ENCODE peak calls at places on chromosomes 12 and 14, in eight cellular contexts. One of them, this sample, is unnamed.

GRCh38 chr14:21436567-21437062 is 19.3 kb downstream of the CHD8 start:
- DNase-seq in tibial nerve: no peak
- DNase-seq in lower leg skin: no peak
- DNase-seq in A549: no peak
- DNase-seq in uterus: no peak
- DNase-seq in HCT116: no peak
- DNase-seq in adrenal gland: no peak
- DNase-seq in IMR-90: no peak
- DNase-seq in this sample: no peak

GRCh38 chr14:86935241-86935640 is 1057.7 kb downstream of the GALC start:
- DNase-seq in tibial nerve: no peak
- DNase-seq in lower leg skin: no peak
- DNase-seq in A549: no peak
- DNase-seq in uterus: no peak
- DNase-seq in HCT116: no peak
- DNase-seq in adrenal gland: no peak
- DNase-seq in IMR-90: peak
- DNase-seq in this sample: no peak

GRCh38 chr12:24889403-24889802 is 59.5 kb downstream of the BCAT1 start:
- DNase-seq in tibial nerve: no peak
- DNase-seq in lower leg skin: no peak
- DNase-seq in A549: no peak
- DNase-seq in uterus: no peak
- DNase-seq in HCT116: no peak
- DNase-seq in adrenal gland: no peak
- DNase-seq in IMR-90: no peak
- DNase-seq in this sample: no peak

GRCh38 chr12:9673404-9674225 is 4.1 kb downstream of the CLEC2D start:
- DNase-seq in tibial nerve: no peak
- DNase-seq in lower leg skin: no peak
- DNase-seq in A549: peak
- DNase-seq in uterus: peak
- DNase-seq in HCT116: peak
- DNase-seq in adrenal gland: peak
- DNase-seq in IMR-90: peak
- DNase-seq in this sample: peak

GRCh38 chr12:1115471-1116242 is 124.6 kb downstream of the ERC1 start:
- DNase-seq in tibial nerve: no peak
- DNase-seq in lower leg skin: no peak
- DNase-seq in A549: no peak
- DNase-seq in uterus: no peak
- DNase-seq in HCT116: peak
- DNase-seq in adrenal gland: no peak
- DNase-seq in IMR-90: peak
- DNase-seq in this sample: peak

GRCh38 chr14:21068521-21069387 is 1.4 kb upstream of the ARHGEF40 start:
- DNase-seq in tibial nerve: no peak
- DNase-seq in lower leg skin: peak
- DNase-seq in A549: peak
- DNase-seq in uterus: peak
- DNase-seq in HCT116: peak
- DNase-seq in adrenal gland: no peak
- DNase-seq in IMR-90: peak
- DNase-seq in this sample: no peak

GRCh38 chr12:131131077-131131807 is 177.5 kb downstream of the ADGRD1 start:
- DNase-seq in tibial nerve: no peak
- DNase-seq in lower leg skin: peak
- DNase-seq in A549: no peak
- DNase-seq in uterus: no peak
- DNase-seq in HCT116: no peak
- DNase-seq in adrenal gland: peak
- DNase-seq in IMR-90: no peak
- DNase-seq in this sample: no peak

GRCh38 chr12:116015525-116015924 is 262.0 kb downstream of the MED13L start:
- DNase-seq in tibial nerve: no peak
- DNase-seq in lower leg skin: no peak
- DNase-seq in A549: peak
- DNase-seq in uterus: no peak
- DNase-seq in HCT116: no peak
- DNase-seq in adrenal gland: no peak
- DNase-seq in IMR-90: peak
- DNase-seq in this sample: no peak

GRCh38 chr12:19988457-19988856 is 379.9 kb upstream of the PDE3A start:
- DNase-seq in tibial nerve: no peak
- DNase-seq in lower leg skin: no peak
- DNase-seq in A549: peak
- DNase-seq in uterus: no peak
- DNase-seq in HCT116: no peak
- DNase-seq in adrenal gland: no peak
- DNase-seq in IMR-90: no peak
- DNase-seq in this sample: no peak

GRCh38 chr12:10989107-10989506 is 2.4 kb upstream of the TAS2R50 start:
- DNase-seq in tibial nerve: no peak
- DNase-seq in lower leg skin: no peak
- DNase-seq in A549: no peak
- DNase-seq in uterus: no peak
- DNase-seq in HCT116: no peak
- DNase-seq in adrenal gland: no peak
- DNase-seq in IMR-90: no peak
- DNase-seq in this sample: no peak

GRCh38 chr14:30623412-30624131 is 1.5 kb downstream of the SCFD1 start:
- DNase-seq in tibial nerve: no peak
- DNase-seq in lower leg skin: no peak
- DNase-seq in A549: no peak
- DNase-seq in uterus: no peak
- DNase-seq in HCT116: no peak
- DNase-seq in adrenal gland: no peak
- DNase-seq in IMR-90: no peak
- DNase-seq in this sample: no peak

GRCh38 chr14:69673578-69674305 is 62.3 kb downstream of the SUSD6 start:
- DNase-seq in tibial nerve: no peak
- DNase-seq in lower leg skin: no peak
- DNase-seq in A549: no peak
- DNase-seq in uterus: no peak
- DNase-seq in HCT116: no peak
- DNase-seq in adrenal gland: no peak
- DNase-seq in IMR-90: no peak
- DNase-seq in this sample: no peak

GRCh38 chr12:123271182-123271491 is 519 bp downstream of the CDK2AP1 start:
- DNase-seq in tibial nerve: no peak
- DNase-seq in lower leg skin: peak
- DNase-seq in A549: peak
- DNase-seq in uterus: peak
- DNase-seq in HCT116: no peak
- DNase-seq in adrenal gland: peak
- DNase-seq in IMR-90: peak
- DNase-seq in this sample: peak

GRCh38 chr12:55797068-55797467 is 20.5 kb downstream of the SARNP start:
- DNase-seq in tibial nerve: no peak
- DNase-seq in lower leg skin: no peak
- DNase-seq in A549: peak
- DNase-seq in uterus: no peak
- DNase-seq in HCT116: peak
- DNase-seq in adrenal gland: no peak
- DNase-seq in IMR-90: peak
- DNase-seq in this sample: no peak

GRCh38 chr12:47410862-47411261 is 295.0 kb downstream of the RPAP3 start:
- DNase-seq in tibial nerve: no peak
- DNase-seq in lower leg skin: no peak
- DNase-seq in A549: no peak
- DNase-seq in uterus: no peak
- DNase-seq in HCT116: no peak
- DNase-seq in adrenal gland: no peak
- DNase-seq in IMR-90: no peak
- DNase-seq in this sample: no peak

GRCh38 chr12:110312581-110313360 is 31.7 kb downstream of the ATP2A2 start:
- DNase-seq in tibial nerve: no peak
- DNase-seq in lower leg skin: no peak
- DNase-seq in A549: peak
- DNase-seq in uterus: no peak
- DNase-seq in HCT116: no peak
- DNase-seq in adrenal gland: peak
- DNase-seq in IMR-90: peak
- DNase-seq in this sample: peak

GRCh38 chr12:131759176-131759575 is 48.3 kb downstream of the SFSWAP start:
- DNase-seq in tibial nerve: no peak
- DNase-seq in lower leg skin: no peak
- DNase-seq in A549: no peak
- DNase-seq in uterus: no peak
- DNase-seq in HCT116: no peak
- DNase-seq in adrenal gland: no peak
- DNase-seq in IMR-90: no peak
- DNase-seq in this sample: no peak

GRCh38 chr12:46382974-46383653 is 10.5 kb upstream of the SLC38A2 start:
- DNase-seq in tibial nerve: peak
- DNase-seq in lower leg skin: peak
- DNase-seq in A549: peak
- DNase-seq in uterus: peak
- DNase-seq in HCT116: peak
- DNase-seq in adrenal gland: peak
- DNase-seq in IMR-90: peak
- DNase-seq in this sample: peak
- TF ChIP-seq POLR2A in tibial nerve: peak
- TF ChIP-seq POLR2A in lower leg skin: no peak
- TF ChIP-seq POLR2A in A549: peak
- TF ChIP-seq POLR2A in uterus: peak
- TF ChIP-seq POLR2A in HCT116: no peak
- TF ChIP-seq POLR2A in adrenal gland: peak
- TF ChIP-seq POLR2A in IMR-90: no peak
- TF ChIP-seq POLR2A in this sample: peak

GRCh38 chr14:73770977-73771847 is 57.0 kb upstream of the PNMA1 start:
- DNase-seq in tibial nerve: no peak
- DNase-seq in lower leg skin: no peak
- DNase-seq in A549: no peak
- DNase-seq in uterus: no peak
- DNase-seq in HCT116: no peak
- DNase-seq in adrenal gland: no peak
- DNase-seq in IMR-90: no peak
- DNase-seq in this sample: no peak

GRCh38 chr14:73773441-73774243 is 59.5 kb upstream of the PNMA1 start:
- DNase-seq in tibial nerve: no peak
- DNase-seq in lower leg skin: no peak
- DNase-seq in A549: no peak
- DNase-seq in uterus: no peak
- DNase-seq in HCT116: no peak
- DNase-seq in adrenal gland: no peak
- DNase-seq in IMR-90: no peak
- DNase-seq in this sample: no peak

GRCh38 chr14:73774671-73775070 is 60.5 kb upstream of the PNMA1 start:
- DNase-seq in tibial nerve: no peak
- DNase-seq in lower leg skin: no peak
- DNase-seq in A549: no peak
- DNase-seq in uterus: no peak
- DNase-seq in HCT116: no peak
- DNase-seq in adrenal gland: no peak
- DNase-seq in IMR-90: no peak
- DNase-seq in this sample: no peak

GRCh38 chr14:73774244-73774575 is 60.0 kb upstream of the PNMA1 start:
- DNase-seq in tibial nerve: no peak
- DNase-seq in lower leg skin: no peak
- DNase-seq in A549: no peak
- DNase-seq in uterus: no peak
- DNase-seq in HCT116: no peak
- DNase-seq in adrenal gland: no peak
- DNase-seq in IMR-90: no peak
- DNase-seq in this sample: no peak

GRCh38 chr14:73771848-73772705 is 57.9 kb upstream of the PNMA1 start:
- DNase-seq in tibial nerve: no peak
- DNase-seq in lower leg skin: no peak
- DNase-seq in A549: no peak
- DNase-seq in uterus: peak
- DNase-seq in HCT116: no peak
- DNase-seq in adrenal gland: peak
- DNase-seq in IMR-90: peak
- DNase-seq in this sample: no peak
- TF ChIP-seq POLR2A in tibial nerve: no peak
- TF ChIP-seq POLR2A in lower leg skin: no peak
- TF ChIP-seq POLR2A in A549: no peak
- TF ChIP-seq POLR2A in uterus: no peak
- TF ChIP-seq POLR2A in HCT116: no peak
- TF ChIP-seq POLR2A in adrenal gland: no peak
- TF ChIP-seq POLR2A in IMR-90: no peak
- TF ChIP-seq POLR2A in this sample: no peak

GRCh38 chr12:31712877-31713276 is 15.9 kb downstream of the AMN1 start:
- DNase-seq in tibial nerve: no peak
- DNase-seq in lower leg skin: no peak
- DNase-seq in A549: no peak
- DNase-seq in uterus: no peak
- DNase-seq in HCT116: no peak
- DNase-seq in adrenal gland: no peak
- DNase-seq in IMR-90: no peak
- DNase-seq in this sample: no peak

GRCh38 chr12:31714406-31715271 is 14.2 kb downstream of the AMN1 start:
- DNase-seq in tibial nerve: no peak
- DNase-seq in lower leg skin: no peak
- DNase-seq in A549: no peak
- DNase-seq in uterus: no peak
- DNase-seq in HCT116: no peak
- DNase-seq in adrenal gland: no peak
- DNase-seq in IMR-90: no peak
- DNase-seq in this sample: no peak

GRCh38 chr12:31710021-31710818 is 18.6 kb downstream of the AMN1 start:
- DNase-seq in tibial nerve: no peak
- DNase-seq in lower leg skin: no peak
- DNase-seq in A549: no peak
- DNase-seq in uterus: no peak
- DNase-seq in HCT116: no peak
- DNase-seq in adrenal gland: no peak
- DNase-seq in IMR-90: no peak
- DNase-seq in this sample: no peak

DNA sequence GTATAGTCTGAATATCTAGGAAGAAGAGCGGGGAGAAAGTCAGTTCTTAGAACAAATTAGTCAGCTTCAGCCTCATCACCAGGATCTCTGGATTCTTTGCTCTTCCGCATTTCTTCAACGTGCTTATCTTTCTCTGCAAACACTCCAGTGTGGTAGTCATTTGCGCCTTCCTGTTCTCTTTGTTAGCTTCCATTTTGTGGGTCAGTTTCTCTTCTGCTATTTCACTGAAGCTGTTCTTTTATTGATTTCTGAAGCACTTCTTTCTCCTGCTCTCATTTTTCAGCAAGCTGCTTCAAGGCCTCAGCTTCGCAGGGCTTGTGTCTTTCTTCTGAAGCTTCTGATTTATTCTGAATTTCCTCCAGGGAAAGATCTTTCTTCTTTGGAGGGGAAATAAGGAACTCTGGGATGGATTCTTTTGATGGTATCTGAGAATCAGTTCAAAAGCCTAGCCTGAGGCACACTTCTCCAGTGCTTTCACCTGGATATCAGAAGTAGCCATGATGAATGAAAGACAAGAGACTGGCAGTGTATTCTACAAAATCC is 13.5 kb downstream of the AMN1 start:
- DNase-seq in tibial nerve: no peak
- DNase-seq in lower leg skin: no peak
- DNase-seq in A549: peak
- DNase-seq in uterus: no peak
- DNase-seq in HCT116: no peak
- DNase-seq in adrenal gland: no peak
- DNase-seq in IMR-90: peak
- DNase-seq in this sample: no peak
- TF ChIP-seq POLR2A in tibial nerve: no peak
- TF ChIP-seq POLR2A in lower leg skin: no peak
- TF ChIP-seq POLR2A in A549: no peak
- TF ChIP-seq POLR2A in uterus: no peak
- TF ChIP-seq POLR2A in HCT116: no peak
- TF ChIP-seq POLR2A in adrenal gland: no peak
- TF ChIP-seq POLR2A in IMR-90: no peak
- TF ChIP-seq POLR2A in this sample: no peak

GRCh38 chr12:59388176-59388575 is 207.7 kb upstream of the SLC16A7 start:
- DNase-seq in tibial nerve: no peak
- DNase-seq in lower leg skin: no peak
- DNase-seq in A549: no peak
- DNase-seq in uterus: no peak
- DNase-seq in HCT116: no peak
- DNase-seq in adrenal gland: no peak
- DNase-seq in IMR-90: no peak
- DNase-seq in this sample: no peak
- TF ChIP-seq POLR2A in tibial nerve: no peak
- TF ChIP-seq POLR2A in lower leg skin: no peak
- TF ChIP-seq POLR2A in A549: no peak
- TF ChIP-seq POLR2A in uterus: no peak
- TF ChIP-seq POLR2A in HCT116: no peak
- TF ChIP-seq POLR2A in adrenal gland: no peak
- TF ChIP-seq POLR2A in IMR-90: no peak
- TF ChIP-seq POLR2A in this sample: no peak